ENCODE peak calls at places on chromosomes 7 and 10, in four cellular contexts. One of them, this sample, is unnamed.

GRCh38 chr7:127251048-127251451 is 1.7 kb downstream of the GRM8 start:
- DNase-seq in CD8-positive, alpha-beta T cell: no peak
- DNase-seq in dorsolateral prefrontal cortex: no peak
- DNase-seq in Caco-2: no peak
- DNase-seq in this sample: no peak

GRCh38 chr7:131724776-131725345 is 168.4 kb upstream of the PODXL start:
- DNase-seq in dorsolateral prefrontal cortex: no peak
- DNase-seq in CD8-positive, alpha-beta T cell: no peak
- DNase-seq in Caco-2: no peak
- DNase-seq in this sample: no peak

GRCh38 chr10:116538461-116538860 is 7.3 kb upstream of the PNLIP start:
- DNase-seq in Caco-2: no peak
- DNase-seq in CD8-positive, alpha-beta T cell: no peak
- DNase-seq in dorsolateral prefrontal cortex: no peak
- DNase-seq in this sample: no peak

GRCh38 chr10:100637785-100638184 is 102.0 kb downstream of the HIF1AN start:
- DNase-seq in dorsolateral prefrontal cortex: no peak
- DNase-seq in Caco-2: peak; percentile 57
- DNase-seq in CD8-positive, alpha-beta T cell: no peak
- DNase-seq in this sample: peak; percentile 16

GRCh38 chr10:78866731-78867554 is 201.8 kb upstream of the ZMIZ1 start:
- DNase-seq in dorsolateral prefrontal cortex: no peak
- DNase-seq in CD8-positive, alpha-beta T cell: no peak
- DNase-seq in Caco-2: no peak
- DNase-seq in this sample: no peak

GRCh38 chr10:61169294-61169693 is 225.3 kb upstream of the RHOBTB1 start:
- DNase-seq in Caco-2: no peak
- DNase-seq in dorsolateral prefrontal cortex: no peak
- DNase-seq in CD8-positive, alpha-beta T cell: no peak
- DNase-seq in this sample: no peak

GRCh38 chr7:22387583-22387982 is 30.6 kb upstream of the RAPGEF5 start:
- DNase-seq in dorsolateral prefrontal cortex: peak; percentile 70
- DNase-seq in Caco-2: no peak
- DNase-seq in CD8-positive, alpha-beta T cell: no peak
- DNase-seq in this sample: peak; percentile 35

GRCh38 chr7:444606-445005 is 75.0 kb downstream of the PDGFA start:
- DNase-seq in CD8-positive, alpha-beta T cell: no peak
- DNase-seq in Caco-2: no peak
- DNase-seq in dorsolateral prefrontal cortex: no peak
- DNase-seq in this sample: no peak

GRCh38 chr7:15720849-15721471 is 34.5 kb upstream of the MEOX2 start:
- DNase-seq in Caco-2: peak; percentile 43
- DNase-seq in CD8-positive, alpha-beta T cell: no peak
- DNase-seq in dorsolateral prefrontal cortex: no peak
- DNase-seq in this sample: peak; percentile 36

DNA sequence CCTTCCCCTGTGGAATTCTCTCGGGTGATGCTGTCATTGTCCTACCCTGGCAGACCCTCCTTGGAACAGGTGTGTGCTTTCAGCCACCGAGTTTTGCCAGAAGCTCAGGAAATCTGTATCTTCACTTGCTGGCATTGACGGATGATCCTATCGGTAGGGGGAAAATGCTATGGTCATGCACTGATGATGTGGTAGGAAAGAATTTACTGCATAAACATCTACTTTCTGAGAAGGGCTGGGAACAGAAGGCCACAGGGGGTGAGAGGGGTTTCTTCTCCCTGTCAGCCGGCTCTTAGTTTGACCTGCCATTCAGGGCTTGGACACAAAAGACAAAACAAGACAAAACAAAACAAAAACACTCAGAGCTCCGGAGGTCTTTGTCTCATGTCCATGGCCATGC is 43.6 kb upstream of the CARD11 start:
- DNase-seq in CD8-positive, alpha-beta T cell: no peak
- DNase-seq in dorsolateral prefrontal cortex: no peak
- DNase-seq in Caco-2: no peak
- DNase-seq in this sample: no peak
- TF ChIP-seq CTCF in CD8-positive, alpha-beta T cell: no peak
- TF ChIP-seq CTCF in dorsolateral prefrontal cortex: no peak
- TF ChIP-seq CTCF in Caco-2: no peak
- TF ChIP-seq CTCF in this sample: no peak

GRCh38 chr10:90288403-90288933 is 569.4 kb downstream of the HTR7 start:
- DNase-seq in CD8-positive, alpha-beta T cell: no peak
- DNase-seq in dorsolateral prefrontal cortex: no peak
- DNase-seq in Caco-2: no peak
- DNase-seq in this sample: peak; percentile 15
- TF ChIP-seq CTCF in CD8-positive, alpha-beta T cell: no peak
- TF ChIP-seq CTCF in dorsolateral prefrontal cortex: no peak
- TF ChIP-seq CTCF in Caco-2: no peak
- TF ChIP-seq CTCF in this sample: peak; percentile 36

DNA sequence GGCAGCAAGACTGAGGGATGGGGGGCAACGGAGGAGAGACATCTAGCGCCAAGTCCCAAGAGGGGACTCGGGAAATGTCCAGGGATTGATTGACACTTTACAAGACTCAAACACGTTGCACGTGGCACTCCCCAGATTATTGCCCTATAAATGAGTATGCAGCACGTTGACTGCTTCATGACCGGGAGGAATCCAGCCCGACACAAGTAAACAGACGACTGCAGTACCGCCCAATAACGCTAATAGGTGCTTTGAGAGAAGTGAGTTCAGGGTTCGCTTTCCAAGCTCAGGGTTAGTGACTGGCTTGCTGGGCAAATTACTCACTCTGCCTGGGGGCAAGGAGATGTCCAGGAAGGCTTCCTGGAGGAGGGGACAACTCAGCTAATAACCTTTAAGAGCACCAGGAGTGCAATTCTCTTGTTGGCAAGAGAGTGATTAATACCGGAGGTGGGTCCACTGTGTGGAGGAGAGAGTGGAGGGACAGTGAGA is 73.3 kb upstream of the MYL10 start:
- DNase-seq in Caco-2: peak; percentile 53
- DNase-seq in dorsolateral prefrontal cortex: no peak
- DNase-seq in CD8-positive, alpha-beta T cell: no peak
- DNase-seq in this sample: peak; percentile 21
- TF ChIP-seq CTCF in Caco-2: peak; percentile 5
- TF ChIP-seq CTCF in dorsolateral prefrontal cortex: no peak
- TF ChIP-seq CTCF in CD8-positive, alpha-beta T cell: no peak
- TF ChIP-seq CTCF in this sample: peak; percentile 37

GRCh38 chr10:81082621-81083376 is 545.1 kb downstream of the SH2D4B start:
- DNase-seq in Caco-2: no peak
- DNase-seq in CD8-positive, alpha-beta T cell: no peak
- DNase-seq in dorsolateral prefrontal cortex: no peak
- DNase-seq in this sample: no peak

DNA sequence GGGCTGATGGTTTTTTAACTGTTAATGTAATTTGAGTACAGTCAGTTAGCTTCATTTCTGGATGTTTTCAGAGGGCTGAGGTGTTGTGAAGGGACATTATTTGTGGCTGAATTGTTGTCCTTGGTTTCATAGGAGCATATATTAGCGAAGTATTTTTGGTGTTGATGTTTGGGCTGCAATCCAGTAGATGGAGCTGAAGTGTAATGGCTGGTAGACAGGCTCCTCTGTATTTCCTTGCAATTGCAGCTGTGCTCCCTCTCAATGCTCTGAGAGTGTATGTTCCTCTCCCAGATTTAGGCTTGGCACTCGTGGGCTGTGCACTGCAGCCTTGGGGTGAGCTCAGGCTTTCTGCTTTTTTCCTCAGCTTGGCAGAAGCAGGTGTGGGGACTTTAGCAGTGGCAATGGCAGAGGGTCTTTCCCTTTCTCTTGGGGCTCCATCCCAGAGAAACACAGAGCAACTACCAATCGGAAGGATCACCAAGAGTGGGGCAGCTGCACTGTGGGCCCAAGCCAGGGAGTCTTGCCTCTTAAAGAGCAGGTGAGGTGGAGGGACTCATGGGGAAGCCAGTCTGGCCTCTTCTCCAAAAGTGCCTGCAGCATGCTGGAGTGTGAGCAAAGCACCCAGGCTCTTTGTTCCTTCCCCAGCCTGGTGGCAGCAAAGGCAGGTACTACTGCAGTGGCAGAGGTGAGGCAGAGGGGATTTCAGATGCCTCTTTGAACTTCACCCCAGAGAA is 544.4 kb downstream of the SH2D4B start:
- DNase-seq in CD8-positive, alpha-beta T cell: no peak
- DNase-seq in dorsolateral prefrontal cortex: no peak
- DNase-seq in Caco-2: no peak
- DNase-seq in this sample: no peak
- TF ChIP-seq CTCF in CD8-positive, alpha-beta T cell: no peak
- TF ChIP-seq CTCF in dorsolateral prefrontal cortex: no peak
- TF ChIP-seq CTCF in Caco-2: no peak
- TF ChIP-seq CTCF in this sample: no peak

GRCh38 chr7:118872568-118872967 is 648.1 kb downstream of the ANKRD7 start:
- DNase-seq in dorsolateral prefrontal cortex: no peak
- DNase-seq in CD8-positive, alpha-beta T cell: no peak
- DNase-seq in Caco-2: no peak
- DNase-seq in this sample: no peak

GRCh38 chr7:118867860-118868259 is 643.4 kb downstream of the ANKRD7 start:
- DNase-seq in dorsolateral prefrontal cortex: no peak
- DNase-seq in CD8-positive, alpha-beta T cell: no peak
- DNase-seq in Caco-2: no peak
- DNase-seq in this sample: no peak

DNA sequence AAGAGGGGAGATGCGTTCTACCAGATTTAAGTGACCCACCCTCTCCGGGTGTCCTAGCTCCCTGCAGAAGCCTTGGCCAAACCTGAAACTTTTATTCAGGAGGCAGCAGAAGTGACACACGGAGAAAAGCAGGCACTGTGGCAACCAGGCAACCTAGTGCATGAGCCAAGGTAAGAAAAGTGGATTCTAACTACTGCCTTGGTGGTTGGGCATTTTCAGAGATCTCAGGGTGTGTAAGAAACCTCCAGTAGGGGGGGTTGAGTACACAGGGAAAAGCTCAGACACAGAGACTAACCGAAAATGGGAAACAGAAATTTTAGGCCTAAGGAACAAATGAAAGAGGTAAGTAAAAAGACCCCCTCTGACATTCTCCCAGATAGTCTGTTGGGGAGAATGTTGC is 645.7 kb downstream of the ANKRD7 start:
- DNase-seq in CD8-positive, alpha-beta T cell: no peak
- DNase-seq in Caco-2: peak; percentile 25
- DNase-seq in dorsolateral prefrontal cortex: no peak
- DNase-seq in this sample: no peak
- TF ChIP-seq CTCF in CD8-positive, alpha-beta T cell: no peak
- TF ChIP-seq CTCF in Caco-2: peak; percentile 37
- TF ChIP-seq CTCF in dorsolateral prefrontal cortex: no peak
- TF ChIP-seq CTCF in this sample: no peak

DNA sequence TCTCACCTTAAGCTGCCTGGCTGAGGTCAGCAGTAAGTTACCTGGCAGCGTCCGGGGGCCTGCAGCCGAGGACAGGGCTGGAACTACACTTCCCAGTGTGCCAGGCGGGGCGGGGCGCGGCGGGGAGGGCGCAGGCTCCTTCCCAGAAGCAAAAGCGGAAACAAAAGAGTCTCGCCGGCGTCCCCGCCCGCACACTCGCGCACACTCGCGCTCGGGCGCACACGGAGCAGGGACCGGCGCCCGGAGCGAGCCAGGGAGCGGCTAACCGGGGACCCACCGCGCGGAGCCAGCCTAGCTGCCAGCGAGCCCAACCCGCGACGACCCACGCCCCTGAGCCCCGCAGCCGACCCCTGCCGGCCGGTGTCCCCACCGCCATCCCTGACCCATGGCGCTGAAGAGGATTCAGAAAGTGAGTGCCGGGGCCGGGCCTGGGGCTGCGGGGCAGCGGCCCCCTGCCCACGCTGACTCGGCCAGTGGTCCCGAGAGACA is at the start of gene UBE2D1:
- DNase-seq in CD8-positive, alpha-beta T cell: peak; percentile 76
- DNase-seq in dorsolateral prefrontal cortex: peak; percentile 88
- DNase-seq in Caco-2: peak; percentile 97
- DNase-seq in this sample: peak; percentile 52
- TF ChIP-seq CTCF in CD8-positive, alpha-beta T cell: no peak
- TF ChIP-seq CTCF in dorsolateral prefrontal cortex: no peak
- TF ChIP-seq CTCF in Caco-2: peak; percentile 59
- TF ChIP-seq CTCF in this sample: peak; percentile 51

GRCh38 chr10:13650961-13651360 is 64.2 kb downstream of the PRPF18 start:
- DNase-seq in Caco-2: no peak
- DNase-seq in dorsolateral prefrontal cortex: no peak
- DNase-seq in CD8-positive, alpha-beta T cell: no peak
- DNase-seq in this sample: no peak

GRCh38 chr10:13648425-13648824 is 61.7 kb downstream of the PRPF18 start:
- DNase-seq in Caco-2: no peak
- DNase-seq in dorsolateral prefrontal cortex: no peak
- DNase-seq in CD8-positive, alpha-beta T cell: no peak
- DNase-seq in this sample: no peak

GRCh38 chr10:13651969-13652720 is 65.4 kb downstream of the PRPF18 start:
- DNase-seq in CD8-positive, alpha-beta T cell: no peak
- DNase-seq in dorsolateral prefrontal cortex: no peak
- DNase-seq in Caco-2: no peak
- DNase-seq in this sample: no peak

GRCh38 chr10:13652860-13653259 is 66.1 kb downstream of the PRPF18 start:
- DNase-seq in Caco-2: no peak
- DNase-seq in dorsolateral prefrontal cortex: no peak
- DNase-seq in CD8-positive, alpha-beta T cell: no peak
- DNase-seq in this sample: no peak

DNA sequence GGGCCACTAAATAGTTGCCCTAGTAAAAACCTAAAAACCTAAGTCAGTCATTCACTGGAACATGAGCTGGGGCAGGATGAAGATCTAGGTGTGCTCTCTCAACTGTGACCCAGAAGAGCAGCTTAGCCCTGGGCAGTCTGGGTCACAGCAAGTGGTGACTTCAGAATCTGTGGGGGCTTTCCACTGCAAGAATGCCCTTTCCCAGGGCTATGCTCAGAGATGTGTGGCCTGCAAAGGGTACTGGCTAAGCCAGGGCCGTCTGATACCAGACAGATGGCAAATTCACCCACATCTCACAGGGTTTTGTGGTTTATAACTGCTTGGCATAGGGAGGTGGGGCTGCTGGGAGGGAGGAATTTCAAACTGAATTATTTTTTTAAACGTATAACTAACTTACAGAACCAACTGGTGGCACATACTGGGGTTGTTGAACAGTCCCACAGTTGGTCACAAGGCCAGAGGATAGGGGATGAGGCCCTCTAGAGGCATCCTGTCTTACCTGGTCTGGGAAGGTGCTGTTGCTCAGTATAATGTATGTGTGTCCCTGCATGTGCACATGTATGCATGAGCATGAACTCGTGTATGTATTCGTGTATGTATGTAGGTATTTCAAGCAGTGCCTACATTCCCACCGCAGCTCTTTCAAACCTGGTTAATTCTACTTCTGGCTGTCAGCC is 63.2 kb downstream of the PRPF18 start:
- DNase-seq in dorsolateral prefrontal cortex: no peak
- DNase-seq in Caco-2: peak; percentile 26
- DNase-seq in CD8-positive, alpha-beta T cell: no peak
- DNase-seq in this sample: no peak
- TF ChIP-seq CTCF in dorsolateral prefrontal cortex: no peak
- TF ChIP-seq CTCF in Caco-2: no peak
- TF ChIP-seq CTCF in CD8-positive, alpha-beta T cell: no peak
- TF ChIP-seq CTCF in this sample: no peak